ENCODE peak calls at places on chromosomes 13 and 19, in five cellular contexts. O is right atrium auricular region, Q is left ventricle myocardium inferior, Y is A549, X is heart left ventricle. K is an unnamed sample.

GRCh38 chr13:101258071-101258470 is 158.2 kb downstream of the NALCN start:
- DNase-seq in O (no peak), Q (no peak), Y (peak; percentile 63), X (no peak), K (peak; percentile 11)

GRCh38 chr19:28632357-28633076 is 580.4 kb downstream of the UQCRFS1 start:
- DNase-seq in O (no peak), Q (no peak), Y (no peak), X (no peak), K (no peak)

GRCh38 chr19:28633223-28634030 is 579.5 kb downstream of the UQCRFS1 start:
- DNase-seq in O (no peak), Q (no peak), Y (peak; percentile 61), X (no peak), K (peak; percentile 77)

GRCh38 chr19:42074513-42075363 is 1.2 kb upstream of the ZNF574 start:
- DNase-seq in O (peak; percentile 60), Q (no peak), Y (peak; percentile 68), X (no peak), K (no peak)

GRCh38 chr19:2239771-2240770 is 3.4 kb downstream of the SF3A2 start:
- DNase-seq in O (peak; percentile 72), Q (no peak), Y (no peak), X (no peak), K (peak; percentile 76)

GRCh38 chr13:48094404-48094780 is 512 bp downstream of the MED4 start:
- DNase-seq in O (no peak), Q (no peak), Y (no peak), X (no peak), K (peak; percentile 59)

GRCh38 chr13:51906581-51906980 is 44.8 kb downstream of the CCDC70 start:
- DNase-seq in O (no peak), Q (peak; percentile 36), Y (no peak), X (no peak), K (no peak)

GRCh38 chr13:22451345-22451744 is 729.4 kb upstream of the SGCG start:
- DNase-seq in O (peak; percentile 67), Q (peak; percentile 37), Y (no peak), X (no peak), K (no peak)

GRCh38 chr19:28224441-28224840 is 988.5 kb downstream of the UQCRFS1 start:
- DNase-seq in O (no peak), Q (no peak), Y (no peak), X (no peak), K (no peak)

GRCh38 chr19:45253396-45254027 is 2.4 kb downstream of the MARK4 start:
- DNase-seq in O (no peak), Q (no peak), Y (no peak), X (no peak), K (peak; percentile 32)

GRCh38 chr19:49502866-49503581 is 6.8 kb downstream of the RPS11 start:
- DNase-seq in O (no peak), Q (no peak), Y (peak; percentile 79), X (no peak), K (peak; percentile 84)

GRCh38 chr19:58183822-58184215 is 958 bp downstream of the ZNF274 start:
- DNase-seq in O (no peak), Q (no peak), Y (no peak), X (no peak), K (no peak)

GRCh38 chr13:30898721-30899188 is 7.3 kb upstream of the MEDAG start:
- DNase-seq in O (peak; percentile 83), Q (no peak), Y (peak; percentile 13), X (peak; percentile 62), K (peak; percentile 93)

GRCh38 chr13:36841411-36841810 is 22.4 kb downstream of the RFXAP start:
- DNase-seq in O (no peak), Q (no peak), Y (no peak), X (no peak), K (no peak)

GRCh38 chr13:72645521-72645920 is 81.9 kb downstream of the MZT1 start:
- DNase-seq in O (no peak), Q (no peak), Y (no peak), X (no peak), K (no peak)

GRCh38 chr13:71867101-71867814 is at the start of gene DACH1:
- DNase-seq in O (no peak), Q (peak; percentile 45), Y (peak; percentile 3), X (peak; percentile 56), K (peak; percentile 64)

GRCh38 chr13:27168870-27169525 is 2.6 kb downstream of the USP12 start:
- DNase-seq in O (no peak), Q (no peak), Y (no peak), X (no peak), K (no peak)

GRCh38 chr19:18591735-18592385 is 3.3 kb downstream of the REX1BD start:
- DNase-seq in O (no peak), Q (no peak), Y (no peak), X (no peak), K (no peak)

GRCh38 chr13:99396446-99396845 is 89.2 kb upstream of the GPR183 start:
- DNase-seq in O (no peak), Q (no peak), Y (no peak), X (no peak), K (no peak)

GRCh38 chr19:47381653-47382279 is 32.7 kb downstream of the DHX34 start:
- DNase-seq in O (no peak), Q (no peak), Y (no peak), X (no peak), K (no peak)

GRCh38 chr13:36628986-36629385 is 44.8 kb upstream of the SERTM1 start:
- DNase-seq in O (no peak), Q (no peak), Y (no peak), X (no peak), K (no peak)

GRCh38 chr13:61247149-61247936 is 168.3 kb downstream of the PCDH20 start:
- DNase-seq in O (no peak), Q (no peak), Y (no peak), X (no peak), K (no peak)

GRCh38 chr19:6065685-6066365 is 44.5 kb downstream of the RFX2 start:
- DNase-seq in O (peak; percentile 80), Q (peak; percentile 43), Y (peak; percentile 85), X (peak; percentile 72), K (no peak)

GRCh38 chr19:19106061-19106551 is 32.2 kb downstream of the TMEM161A start:
- DNase-seq in O (no peak), Q (no peak), Y (no peak), X (peak; percentile 47), K (peak; percentile 21)

GRCh38 chr19:34276614-34277013 is 22.3 kb downstream of the GARRE1 start:
- DNase-seq in O (no peak), Q (no peak), Y (no peak), X (no peak), K (no peak)

GRCh38 chr13:73816702-73817101 is 317.5 kb downstream of the KLF12 start:
- DNase-seq in O (no peak), Q (no peak), Y (no peak), X (no peak), K (no peak)

GRCh38 chr13:31160857-31161582 is 684 bp downstream of the HSPH1 start:
- DNase-seq in O (peak; percentile 63), Q (peak; percentile 48), Y (peak; percentile 20), X (peak; percentile 69), K (peak; percentile 86)

GRCh38 chr13:38421590-38422560 is 72.2 kb downstream of the UFM1 start:
- DNase-seq in O (no peak), Q (no peak), Y (no peak), X (no peak), K (peak; percentile 71)

GRCh38 chr13:110617326-110618072 is 2.2 kb downstream of the NAXD start:
- DNase-seq in O (no peak), Q (no peak), Y (no peak), X (peak; percentile 56), K (peak; percentile 84)

GRCh38 chr13:44191504-44192171 is 182.0 kb upstream of the SERP2 start:
- DNase-seq in O (peak; percentile 78), Q (no peak), Y (peak; percentile 71), X (peak; percentile 58), K (peak; percentile 86)

GRCh38 chr19:54523403-54523802 is 20.8 kb downstream of the LAIR2 start:
- DNase-seq in O (no peak), Q (no peak), Y (no peak), X (no peak), K (peak; percentile 2)

GRCh38 chr19:3047307-3048189 is 14.7 kb downstream of the TLE5 start:
- DNase-seq in O (peak; percentile 96), Q (peak; percentile 79), Y (peak; percentile 77), X (peak; percentile 79), K (peak; percentile 80)

GRCh38 chr19:46069841-46070341 is 29.1 kb upstream of the IGFL4 start:
- DNase-seq in O (no peak), Q (no peak), Y (peak; percentile 75), X (no peak), K (peak; percentile 95)

GRCh38 chr13:28306325-28306724 is 168.0 kb downstream of the PAN3 start:
- DNase-seq in O (no peak), Q (no peak), Y (no peak), X (no peak), K (no peak)

GRCh38 chr19:40756502-40757110 is 5.6 kb downstream of the SNRPA start:
- DNase-seq in O (no peak), Q (no peak), Y (no peak), X (no peak), K (no peak)

GRCh38 chr19:41870401-41870873 is 6.6 kb upstream of the CD79A start:
- DNase-seq in O (no peak), Q (no peak), Y (peak; percentile 65), X (no peak), K (no peak)

GRCh38 chr19:56377105-56377924 is 16.0 kb downstream of the ZNF582 start:
- DNase-seq in O (no peak), Q (no peak), Y (peak; percentile 35), X (no peak), K (no peak)
- H3K9me3 ChIP-seq in O (peaks cover 39% of the 10 kb centered on the region), Q (peaks cover 78% of the 10 kb centered on the region), Y (peaks cover 88% of the 10 kb centered on the region), X (peaks cover 93% of the 10 kb centered on the region), K (no peaks in the 10 kb centered on the region)

GRCh38 chr19:48470856-48471255 is 1.7 kb downstream of the CYTH2 start:
- DNase-seq in O (no peak), Q (no peak), Y (no peak), X (no peak), K (no peak)
- H3K4me3 ChIP-seq in O (no peak overlapping the region), Q (peak overlapping the region; percentile 96), Y (no peak overlapping the region), X (no peak overlapping the region), K (no peak overlapping the region)

GRCh38 chr19:15831626-15832025 is 16.2 kb upstream of the OR10H1 start:
- DNase-seq in O (no peak), Q (no peak), Y (no peak), X (no peak), K (no peak)
- H3K9me3 ChIP-seq in O (no peaks in the 10 kb centered on the region), Q (no peaks in the 10 kb centered on the region), Y (no peaks in the 10 kb centered on the region), X (no peaks in the 10 kb centered on the region), K (no peaks in the 10 kb centered on the region)

DNA sequence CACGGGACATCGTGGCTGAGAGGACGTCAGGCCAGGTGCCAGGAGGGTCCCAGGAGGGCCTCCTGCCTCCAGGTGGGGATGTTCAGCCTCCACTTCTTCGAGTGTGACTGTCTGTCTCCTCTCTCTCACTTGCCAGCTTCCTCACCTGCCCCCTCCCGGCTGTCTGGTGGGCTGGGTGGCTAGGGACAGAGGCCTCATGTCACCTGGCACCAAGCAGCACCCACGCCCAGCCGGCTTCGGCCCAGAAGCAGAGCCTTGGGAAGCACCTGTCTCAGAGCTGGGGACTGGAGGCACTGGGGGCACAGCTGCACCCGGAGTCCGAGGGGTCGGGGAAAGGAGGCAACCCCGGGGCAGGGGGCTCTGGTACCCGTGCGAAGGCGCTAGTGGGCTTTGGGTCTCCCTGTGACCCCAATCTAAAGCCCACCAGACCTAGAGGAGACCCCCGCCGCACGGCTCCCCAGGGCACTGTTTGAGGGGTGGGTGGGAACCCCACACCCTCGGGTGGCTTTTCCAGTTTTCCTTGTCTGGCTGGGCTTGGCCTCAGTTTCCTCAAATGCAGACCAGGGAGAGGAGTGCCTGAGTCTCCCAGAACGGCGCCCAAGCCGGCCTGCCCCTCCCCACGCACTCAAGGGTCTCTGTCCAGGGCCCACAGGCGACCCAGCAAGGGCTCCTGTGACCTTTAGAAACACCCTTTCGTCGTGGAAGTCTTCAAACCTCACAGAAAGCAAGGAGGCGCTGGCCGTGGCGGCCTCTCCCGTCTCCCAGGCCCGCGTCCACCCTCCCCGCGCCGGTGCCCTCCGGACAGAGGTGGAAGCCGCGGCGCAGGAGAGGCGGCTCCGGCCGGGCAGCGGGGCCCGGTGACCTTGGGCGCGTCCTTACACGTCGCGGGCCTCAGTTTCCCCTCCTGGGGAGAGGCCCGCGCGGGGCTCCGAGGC is 656 bp upstream of the HCN2 start:
- DNase-seq in O (no peak), Q (no peak), Y (peak; percentile 64), X (no peak), K (no peak)
- H3K4me3 ChIP-seq in O (peak overlapping the region; percentile 38), Q (peak overlapping the region; percentile 56), Y (peak overlapping the region; percentile 49), X (no peak overlapping the region), K (peak overlapping the region; percentile 33)

K was measured in cardiac muscle cell.